ENCODE peak calls at places on chromosome 11, in seven cellular contexts. One of them, this sample, is unnamed.

GRCh38 chr11:117872962-117873827 is 3.3 kb downstream of the FXYD6 start:
- DNase-seq in LoVo: no peak
- DNase-seq in naive thymus-derived CD8-positive, alpha-beta T cell: no peak
- DNase-seq in NCI-H774: no peak
- DNase-seq in A172: no peak
- DNase-seq in aorta: no peak
- DNase-seq in Daoy: no peak
- DNase-seq in this sample: no peak

GRCh38 chr11:67275606-67276409 is 9.5 kb downstream of the GRK2 start:
- DNase-seq in Daoy: no peak
- DNase-seq in A172: no peak
- DNase-seq in LoVo: no peak
- DNase-seq in naive thymus-derived CD8-positive, alpha-beta T cell: peak
- DNase-seq in NCI-H774: no peak
- DNase-seq in aorta: peak
- DNase-seq in this sample: no peak

GRCh38 chr11:69383372-69383771 is 89.4 kb downstream of the MYEOV start:
- DNase-seq in aorta: no peak
- DNase-seq in A172: no peak
- DNase-seq in Daoy: no peak
- DNase-seq in NCI-H774: no peak
- DNase-seq in LoVo: no peak
- DNase-seq in naive thymus-derived CD8-positive, alpha-beta T cell: no peak
- DNase-seq in this sample: no peak

GRCh38 chr11:120807414-120808150 is 216.3 kb upstream of the TBCEL start:
- DNase-seq in Daoy: peak
- DNase-seq in naive thymus-derived CD8-positive, alpha-beta T cell: no peak
- DNase-seq in NCI-H774: no peak
- DNase-seq in LoVo: peak
- DNase-seq in A172: peak
- DNase-seq in aorta: peak
- DNase-seq in this sample: peak

GRCh38 chr11:94519478-94520084 is 7.3 kb downstream of the C11orf97 start:
- DNase-seq in Daoy: no peak
- DNase-seq in A172: no peak
- DNase-seq in naive thymus-derived CD8-positive, alpha-beta T cell: no peak
- DNase-seq in aorta: no peak
- DNase-seq in NCI-H774: peak
- DNase-seq in LoVo: peak
- DNase-seq in this sample: peak

GRCh38 chr11:105042178-105042577 is 3.0 kb downstream of the CARD16 start:
- DNase-seq in Daoy: no peak
- DNase-seq in LoVo: no peak
- DNase-seq in aorta: no peak
- DNase-seq in A172: no peak
- DNase-seq in NCI-H774: no peak
- DNase-seq in naive thymus-derived CD8-positive, alpha-beta T cell: no peak
- DNase-seq in this sample: no peak

GRCh38 chr11:62077136-62077535 is 46.7 kb upstream of the INCENP start:
- DNase-seq in aorta: no peak
- DNase-seq in LoVo: no peak
- DNase-seq in NCI-H774: no peak
- DNase-seq in Daoy: no peak
- DNase-seq in naive thymus-derived CD8-positive, alpha-beta T cell: no peak
- DNase-seq in A172: no peak
- DNase-seq in this sample: no peak

GRCh38 chr11:14454861-14455632 is 44.6 kb downstream of the COPB1 start:
- DNase-seq in LoVo: no peak
- DNase-seq in Daoy: peak
- DNase-seq in A172: peak
- DNase-seq in NCI-H774: no peak
- DNase-seq in aorta: no peak
- DNase-seq in naive thymus-derived CD8-positive, alpha-beta T cell: no peak
- DNase-seq in this sample: peak

GRCh38 chr11:114208371-114208770 is 87.8 kb upstream of the NNMT start:
- DNase-seq in naive thymus-derived CD8-positive, alpha-beta T cell: peak
- DNase-seq in aorta: no peak
- DNase-seq in NCI-H774: no peak
- DNase-seq in LoVo: no peak
- DNase-seq in Daoy: peak
- DNase-seq in A172: no peak
- DNase-seq in this sample: peak

GRCh38 chr11:80365315-80365714 is 924.5 kb upstream of the TENM4 start:
- DNase-seq in aorta: no peak
- DNase-seq in A172: no peak
- DNase-seq in Daoy: no peak
- DNase-seq in NCI-H774: no peak
- DNase-seq in LoVo: no peak
- DNase-seq in naive thymus-derived CD8-positive, alpha-beta T cell: no peak
- DNase-seq in this sample: peak

GRCh38 chr11:64803163-64803845 is at the start of gene MAP4K2:
- DNase-seq in A172: peak
- DNase-seq in aorta: peak
- DNase-seq in NCI-H774: peak
- DNase-seq in LoVo: peak
- DNase-seq in naive thymus-derived CD8-positive, alpha-beta T cell: peak
- DNase-seq in Daoy: peak
- DNase-seq in this sample: peak

GRCh38 chr11:88779551-88779950 is 286.2 kb downstream of the GRM5 start:
- DNase-seq in LoVo: no peak
- DNase-seq in aorta: no peak
- DNase-seq in NCI-H774: no peak
- DNase-seq in A172: peak
- DNase-seq in Daoy: peak
- DNase-seq in naive thymus-derived CD8-positive, alpha-beta T cell: no peak
- DNase-seq in this sample: no peak

GRCh38 chr11:1946812-1947480 is at the start of gene MRPL23:
- DNase-seq in Daoy: no peak
- DNase-seq in A172: no peak
- DNase-seq in naive thymus-derived CD8-positive, alpha-beta T cell: no peak
- DNase-seq in aorta: peak
- DNase-seq in NCI-H774: no peak
- DNase-seq in LoVo: no peak
- DNase-seq in this sample: no peak

GRCh38 chr11:8006349-8006977 is 19.3 kb downstream of the EIF3F start:
- DNase-seq in NCI-H774: peak
- DNase-seq in naive thymus-derived CD8-positive, alpha-beta T cell: no peak
- DNase-seq in Daoy: peak
- DNase-seq in LoVo: peak
- DNase-seq in aorta: no peak
- DNase-seq in A172: peak
- DNase-seq in this sample: peak

GRCh38 chr11:131025020-131025419 is 108.7 kb upstream of the SNX19 start:
- DNase-seq in NCI-H774: no peak
- DNase-seq in Daoy: peak
- DNase-seq in LoVo: no peak
- DNase-seq in A172: peak
- DNase-seq in aorta: no peak
- DNase-seq in naive thymus-derived CD8-positive, alpha-beta T cell: no peak
- DNase-seq in this sample: peak

GRCh38 chr11:62726156-62727006 is 876 bp downstream of the HNRNPUL2 start:
- DNase-seq in NCI-H774: no peak
- DNase-seq in aorta: no peak
- DNase-seq in naive thymus-derived CD8-positive, alpha-beta T cell: no peak
- DNase-seq in Daoy: no peak
- DNase-seq in A172: no peak
- DNase-seq in LoVo: no peak
- DNase-seq in this sample: no peak

GRCh38 chr11:66317322-66317765 is 500 bp upstream of the CD248 start:
- DNase-seq in LoVo: no peak
- DNase-seq in Daoy: no peak
- DNase-seq in aorta: no peak
- DNase-seq in NCI-H774: no peak
- DNase-seq in naive thymus-derived CD8-positive, alpha-beta T cell: peak
- DNase-seq in A172: no peak
- DNase-seq in this sample: no peak

GRCh38 chr11:113806403-113806802 is 26.8 kb downstream of the CLDN25 start:
- DNase-seq in A172: peak
- DNase-seq in NCI-H774: no peak
- DNase-seq in LoVo: no peak
- DNase-seq in naive thymus-derived CD8-positive, alpha-beta T cell: no peak
- DNase-seq in Daoy: peak
- DNase-seq in aorta: no peak
- DNase-seq in this sample: peak

GRCh38 chr11:27293500-27294417 is 69.3 kb downstream of the CCDC34 start:
- DNase-seq in aorta: no peak
- DNase-seq in NCI-H774: no peak
- DNase-seq in naive thymus-derived CD8-positive, alpha-beta T cell: no peak
- DNase-seq in LoVo: no peak
- DNase-seq in A172: peak
- DNase-seq in Daoy: peak
- DNase-seq in this sample: no peak

GRCh38 chr11:45788887-45789286 is 16.1 kb upstream of the SLC35C1 start:
- DNase-seq in aorta: no peak
- DNase-seq in A172: no peak
- DNase-seq in Daoy: no peak
- DNase-seq in naive thymus-derived CD8-positive, alpha-beta T cell: no peak
- DNase-seq in LoVo: no peak
- DNase-seq in NCI-H774: no peak
- DNase-seq in this sample: no peak